ENCODE peak calls at places on chromosome 16, in four cellular contexts. One of them, this sample, is unnamed. For H3K27me3, the result is how much of the 10 kb centered on the place peaks cover.

GRCh38 chr16:81926036-81926435 is 85.2 kb downstream of the SDR42E1 start:
- DNase-seq in psoas muscle: no peak
- DNase-seq in fibroblast of lung: no peak
- DNase-seq in ovary: no peak
- DNase-seq in this sample: no peak

GRCh38 chr16:55912022-55912421 is 36.8 kb upstream of the CES5A start:
- DNase-seq in ovary: no peak
- DNase-seq in psoas muscle: peak
- DNase-seq in fibroblast of lung: no peak
- DNase-seq in this sample: peak

GRCh38 chr16:70767377-70768204 is 33.4 kb downstream of the VAC14 start:
- DNase-seq in ovary: no peak
- DNase-seq in fibroblast of lung: peak
- DNase-seq in psoas muscle: no peak
- DNase-seq in this sample: no peak

GRCh38 chr16:79970551-79971236 is 370.2 kb upstream of the MAF start:
- DNase-seq in psoas muscle: peak
- DNase-seq in fibroblast of lung: peak
- DNase-seq in ovary: peak
- DNase-seq in this sample: peak

GRCh38 chr16:20676268-20676828 is 21.1 kb downstream of the ACSM1 start:
- DNase-seq in ovary: no peak
- DNase-seq in psoas muscle: no peak
- DNase-seq in fibroblast of lung: no peak
- DNase-seq in this sample: no peak

GRCh38 chr16:23436992-23437391 is 16.0 kb downstream of the COG7 start:
- DNase-seq in psoas muscle: no peak
- DNase-seq in fibroblast of lung: no peak
- DNase-seq in ovary: no peak
- DNase-seq in this sample: no peak

GRCh38 chr16:50311891-50312501 is 45.6 kb downstream of the ADCY7 start:
- DNase-seq in psoas muscle: no peak
- DNase-seq in fibroblast of lung: no peak
- DNase-seq in ovary: no peak
- DNase-seq in this sample: no peak

GRCh38 chr16:7303014-7303676 is 29.5 kb upstream of the RBFOX1 start:
- DNase-seq in ovary: peak
- DNase-seq in fibroblast of lung: no peak
- DNase-seq in psoas muscle: no peak
- DNase-seq in this sample: peak

GRCh38 chr16:11824362-11824761 is 27.0 kb downstream of the RSL1D1 start:
- DNase-seq in psoas muscle: peak
- DNase-seq in fibroblast of lung: no peak
- DNase-seq in ovary: no peak
- DNase-seq in this sample: no peak

GRCh38 chr16:57374067-57374534 is 1.8 kb downstream of the CX3CL1 start:
- DNase-seq in ovary: no peak
- DNase-seq in fibroblast of lung: peak
- DNase-seq in psoas muscle: no peak
- DNase-seq in this sample: no peak

GRCh38 chr16:69176033-69176780 is 10.8 kb upstream of the SNTB2 start:
- DNase-seq in fibroblast of lung: peak
- DNase-seq in psoas muscle: no peak
- DNase-seq in ovary: no peak
- DNase-seq in this sample: no peak

GRCh38 chr16:2816751-2817495 is at the start of gene PRSS21:
- DNase-seq in fibroblast of lung: no peak
- DNase-seq in ovary: peak
- DNase-seq in psoas muscle: no peak
- DNase-seq in this sample: no peak

GRCh38 chr16:69077251-69077650 is 28.2 kb upstream of the HAS3 start:
- DNase-seq in ovary: no peak
- DNase-seq in psoas muscle: no peak
- DNase-seq in fibroblast of lung: peak
- DNase-seq in this sample: no peak

GRCh38 chr16:57955572-57955971 is 15.4 kb downstream of the CNGB1 start:
- DNase-seq in fibroblast of lung: peak
- DNase-seq in ovary: peak
- DNase-seq in psoas muscle: no peak
- DNase-seq in this sample: no peak

GRCh38 chr16:10878644-10879498 is 1.9 kb downstream of the CIITA start:
- DNase-seq in ovary: peak
- DNase-seq in fibroblast of lung: peak
- DNase-seq in psoas muscle: peak
- DNase-seq in this sample: peak

GRCh38 chr16:75460441-75460840 is 4.0 kb downstream of the TMEM170A start:
- DNase-seq in ovary: no peak
- DNase-seq in fibroblast of lung: no peak
- DNase-seq in psoas muscle: no peak
- DNase-seq in this sample: no peak

GRCh38 chr16:85235988-85236831 is 123.9 kb upstream of the CIBAR2 start:
- DNase-seq in ovary: no peak
- DNase-seq in fibroblast of lung: peak
- DNase-seq in psoas muscle: no peak
- DNase-seq in this sample: no peak

GRCh38 chr16:9016824-9017223 is 53.1 kb upstream of the USP7 start:
- DNase-seq in psoas muscle: no peak
- DNase-seq in fibroblast of lung: no peak
- DNase-seq in ovary: no peak
- DNase-seq in this sample: no peak

GRCh38 chr16:70736454-70737376 is 50.9 kb upstream of the MTSS2 start:
- DNase-seq in fibroblast of lung: no peak
- DNase-seq in psoas muscle: no peak
- DNase-seq in ovary: no peak
- DNase-seq in this sample: no peak

GRCh38 chr16:49921791-49922456 is 66.0 kb upstream of the ZNF423 start:
- DNase-seq in fibroblast of lung: peak
- DNase-seq in psoas muscle: peak
- DNase-seq in ovary: peak
- DNase-seq in this sample: peak

GRCh38 chr16:87806246-87806607 is 40.4 kb upstream of the KLHDC4 start:
- DNase-seq in fibroblast of lung: peak
- DNase-seq in psoas muscle: no peak
- DNase-seq in ovary: no peak
- DNase-seq in this sample: no peak

DNA sequence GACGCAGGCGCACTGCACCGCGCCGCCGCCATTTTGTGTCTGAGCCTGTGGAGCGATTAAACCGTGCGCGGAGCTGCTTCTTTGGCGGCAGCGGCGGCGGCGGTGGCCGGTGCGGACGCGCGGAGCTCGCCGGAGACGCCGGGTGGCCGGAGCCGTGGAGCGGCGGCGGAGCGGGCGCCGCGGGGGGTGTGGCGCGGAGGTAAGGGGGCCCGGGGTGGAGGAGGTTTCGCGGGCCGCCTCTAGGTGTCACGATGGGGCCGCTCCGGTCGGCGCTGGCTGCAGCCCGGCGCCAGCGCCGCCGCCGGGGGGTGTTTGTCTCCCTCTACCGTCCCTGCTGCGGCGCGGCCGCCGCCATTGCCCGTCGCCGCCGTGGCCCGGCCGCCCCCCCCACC is at the start of gene CTCF:
- DNase-seq in ovary: peak
- DNase-seq in fibroblast of lung: peak
- DNase-seq in psoas muscle: peak
- DNase-seq in this sample: peak
- TF ChIP-seq CTCF in ovary: peak
- TF ChIP-seq CTCF in fibroblast of lung: peak
- TF ChIP-seq CTCF in psoas muscle: peak
- TF ChIP-seq CTCF in this sample: peak

GRCh38 chr16:86572616-86573015 is 5.7 kb upstream of the FOXL1 start:
- DNase-seq in ovary: no peak
- DNase-seq in psoas muscle: no peak
- DNase-seq in fibroblast of lung: no peak
- DNase-seq in this sample: no peak

GRCh38 chr16:86573215-86573614 is 5.1 kb upstream of the FOXL1 start:
- DNase-seq in ovary: no peak
- DNase-seq in fibroblast of lung: peak
- DNase-seq in psoas muscle: no peak
- DNase-seq in this sample: no peak

GRCh38 chr16:86574646-86575045 is 3.7 kb upstream of the FOXL1 start:
- DNase-seq in psoas muscle: no peak
- DNase-seq in ovary: no peak
- DNase-seq in fibroblast of lung: no peak
- DNase-seq in this sample: no peak

GRCh38 chr16:86575095-86575685 is 3.2 kb upstream of the FOXL1 start:
- DNase-seq in psoas muscle: no peak
- DNase-seq in ovary: no peak
- DNase-seq in fibroblast of lung: no peak
- DNase-seq in this sample: no peak

DNA sequence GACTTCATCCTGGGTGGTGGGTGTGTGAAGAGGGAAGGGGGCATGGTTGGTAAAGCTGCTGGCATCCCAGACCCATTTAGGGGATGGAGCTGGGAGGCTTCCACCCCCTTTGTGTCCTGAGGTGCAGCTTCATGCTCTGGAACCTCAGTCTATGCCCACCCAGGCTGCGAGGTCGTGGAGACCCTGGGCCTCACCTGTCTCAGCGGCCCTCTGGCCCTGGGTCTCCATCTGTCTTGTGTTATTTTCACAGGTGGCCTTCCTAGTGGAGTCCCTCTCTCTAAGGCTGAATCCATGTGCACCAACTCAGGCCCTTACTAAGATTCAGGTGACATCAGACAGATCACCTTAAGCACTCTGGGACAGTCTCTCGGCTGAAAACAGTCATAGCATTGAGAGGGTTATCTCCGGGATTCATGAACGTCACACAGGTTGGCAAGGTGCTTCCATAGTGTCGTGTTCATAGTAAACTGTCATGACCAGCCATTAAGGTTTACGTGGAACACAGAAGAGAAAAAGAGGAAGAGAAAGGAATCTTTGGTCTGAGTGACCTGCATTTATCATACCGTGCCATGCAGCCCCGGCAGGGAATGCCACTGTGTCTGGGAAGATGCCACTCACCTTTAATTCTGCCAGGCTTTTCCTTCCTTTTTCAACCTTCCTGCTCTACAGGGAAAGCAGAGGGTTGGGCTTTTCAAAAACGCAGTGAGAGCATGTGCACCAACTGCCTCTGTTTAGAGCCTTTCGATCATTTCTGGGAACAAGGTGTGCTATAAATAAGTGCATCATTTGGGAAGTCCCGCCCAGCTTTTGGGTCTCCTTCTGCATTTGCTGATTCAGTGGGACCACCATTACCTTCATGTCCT is 4.5 kb upstream of the FOXL1 start:
- DNase-seq in ovary: no peak
- DNase-seq in psoas muscle: no peak
- DNase-seq in fibroblast of lung: no peak
- DNase-seq in this sample: no peak
- H3K27me3 ChIP-seq in ovary: under half
- H3K27me3 ChIP-seq in psoas muscle: under half
- H3K27me3 ChIP-seq in fibroblast of lung: under half
- H3K27me3 ChIP-seq in this sample: half or more

DNA sequence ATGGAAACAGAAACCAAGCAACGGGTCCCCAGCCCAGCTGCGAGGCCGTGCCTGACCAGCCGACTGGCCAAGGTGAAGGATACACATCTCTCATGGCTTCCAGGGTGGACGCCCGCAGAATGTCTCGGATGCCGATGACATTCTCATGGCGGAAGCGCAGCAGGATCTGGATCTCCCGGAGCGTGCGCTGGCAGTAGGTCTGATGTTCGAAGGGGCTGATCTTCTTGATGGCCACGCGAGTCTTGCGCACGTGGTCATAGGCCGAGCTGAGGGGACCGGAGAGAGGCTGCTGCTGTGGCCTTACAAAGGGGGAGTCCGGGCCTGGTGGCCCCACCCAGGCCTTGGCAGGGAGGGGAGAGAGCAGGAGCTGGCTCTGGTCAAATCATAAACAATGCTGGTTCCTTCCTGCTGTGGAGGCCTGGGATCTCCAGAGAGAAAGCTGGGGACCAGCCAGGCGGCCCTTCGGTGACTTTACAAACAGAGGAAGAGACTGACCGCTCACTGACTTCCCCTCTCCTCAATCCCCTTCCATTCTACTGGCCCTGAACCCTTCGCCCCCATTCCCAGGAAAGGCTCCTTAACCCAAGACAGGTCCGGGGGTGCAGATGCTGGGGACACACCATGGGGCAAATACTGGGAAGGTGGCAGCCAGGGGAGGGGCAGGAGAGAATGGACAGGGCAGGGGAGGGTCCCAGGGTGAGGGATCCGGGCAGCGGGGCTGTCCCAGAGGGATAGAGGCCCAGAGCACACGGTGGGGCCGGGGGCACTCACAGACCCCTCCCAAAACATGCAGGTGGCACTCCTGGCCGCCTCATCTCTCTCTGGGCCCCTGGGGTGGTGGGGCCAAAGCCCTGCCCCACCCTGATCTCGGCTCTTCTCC is 1.0 kb downstream of the MAPK3 start:
- DNase-seq in psoas muscle: peak
- DNase-seq in fibroblast of lung: no peak
- DNase-seq in ovary: peak
- DNase-seq in this sample: peak
- H3K27ac ChIP-seq in psoas muscle: peak
- H3K27ac ChIP-seq in fibroblast of lung: peak
- H3K27ac ChIP-seq in ovary: peak
- H3K27ac ChIP-seq in this sample: peak

GRCh38 chr16:4570688-4571321 is 14.7 kb downstream of the C16orf96 start:
- DNase-seq in fibroblast of lung: no peak
- DNase-seq in ovary: no peak
- DNase-seq in psoas muscle: no peak
- DNase-seq in this sample: no peak

GRCh38 chr16:4572715-4573114 is 16.6 kb downstream of the C16orf96 start:
- DNase-seq in psoas muscle: no peak
- DNase-seq in fibroblast of lung: no peak
- DNase-seq in ovary: no peak
- DNase-seq in this sample: no peak

GRCh38 chr16:4576008-4576407 is 19.9 kb downstream of the C16orf96 start:
- DNase-seq in ovary: no peak
- DNase-seq in psoas muscle: no peak
- DNase-seq in fibroblast of lung: no peak
- DNase-seq in this sample: no peak

GRCh38 chr16:4578961-4579530 is 22.9 kb downstream of the C16orf96 start:
- DNase-seq in psoas muscle: no peak
- DNase-seq in ovary: no peak
- DNase-seq in fibroblast of lung: no peak
- DNase-seq in this sample: no peak

GRCh38 chr16:4574919-4575705 is 19.0 kb downstream of the C16orf96 start:
- DNase-seq in ovary: no peak
- DNase-seq in fibroblast of lung: no peak
- DNase-seq in psoas muscle: no peak
- DNase-seq in this sample: no peak
- TF ChIP-seq CTCF in ovary: no peak
- TF ChIP-seq CTCF in fibroblast of lung: no peak
- TF ChIP-seq CTCF in psoas muscle: no peak
- TF ChIP-seq CTCF in this sample: no peak

This sample was measured in heart left ventricle.